ENCODE peak calls at places on chromosomes 11 and 22, in seven cellular contexts. Y is IMR-90, V is H54, H is right lobe of liver, U is Peyer's patch, I is GM12891, K is ovary. O is an unnamed sample.

GRCh38 chr11:93189462-93189861 is 8.3 kb downstream of the SLC36A4 start:
- DNase-seq in Y (no peak), V (no peak), H (no peak), U (no peak), I (no peak), K (no peak), O (no peak)

GRCh38 chr11:83033367-83033766 is 38.3 kb downstream of the RAB30 start:
- DNase-seq in Y (no peak), V (no peak), H (no peak), U (no peak), I (no peak), K (no peak), O (no peak)

GRCh38 chr22:34278121-34278520 is 357.8 kb upstream of the LARGE1 start:
- DNase-seq in Y (no peak), V (no peak), H (no peak), U (no peak), I (no peak), K (no peak), O (no peak)

GRCh38 chr11:94938399-94939055 is 34.8 kb downstream of the CWC15 start:
- DNase-seq in Y (peak; percentile 92), V (no peak), H (no peak), U (peak; percentile 54), I (no peak), K (no peak), O (no peak)

GRCh38 chr22:31075961-31076360 is 5.2 kb upstream of the SMTN start:
- DNase-seq in Y (peak; percentile 41), V (no peak), H (no peak), U (peak; percentile 74), I (no peak), K (peak; percentile 87), O (peak; percentile 70)

GRCh38 chr11:123580557-123581275 is 73.7 kb downstream of the SCN3B start:
- DNase-seq in Y (peak; percentile 19), V (peak; percentile 45), H (peak; percentile 81), U (peak; percentile 82), I (peak; percentile 91), K (peak; percentile 46), O (peak; percentile 73)

GRCh38 chr11:48013269-48013901 is 33.0 kb downstream of the PTPRJ start:
- DNase-seq in Y (peak; percentile 65), V (peak; percentile 75), H (peak; percentile 88), U (peak; percentile 86), I (no peak), K (no peak), O (peak; percentile 50)

GRCh38 chr22:47633111-47633510 is 870.7 kb downstream of the TBC1D22A start:
- DNase-seq in Y (no peak), V (no peak), H (no peak), U (no peak), I (no peak), K (no peak), O (no peak)

GRCh38 chr11:123740787-123741158 is 687 bp downstream of the ZNF202 start:
- DNase-seq in Y (no peak), V (no peak), H (no peak), U (no peak), I (no peak), K (no peak), O (peak; percentile 9)

GRCh38 chr11:75475767-75476650 is 43.0 kb upstream of the KLHL35 start:
- DNase-seq in Y (peak; percentile 60), V (no peak), H (no peak), U (peak; percentile 73), I (peak; percentile 40), K (no peak), O (peak; percentile 33)

GRCh38 chr22:19473578-19473977 is 5.4 kb downstream of the UFD1 start:
- DNase-seq in Y (no peak), V (no peak), H (no peak), U (no peak), I (no peak), K (no peak), O (no peak)

GRCh38 chr11:32259641-32260081 is 168.8 kb downstream of the RCN1 start:
- DNase-seq in Y (peak; percentile 87), V (no peak), H (no peak), U (no peak), I (peak; percentile 29), K (peak; percentile 13), O (peak; percentile 31)

GRCh38 chr11:99505319-99505718 is 484.6 kb downstream of the CNTN5 start:
- DNase-seq in Y (peak; percentile 86), V (no peak), H (no peak), U (no peak), I (no peak), K (no peak), O (no peak)

GRCh38 chr11:45347343-45347742 is 61.2 kb upstream of the SYT13 start:
- DNase-seq in Y (no peak), V (no peak), H (no peak), U (no peak), I (no peak), K (no peak), O (no peak)

GRCh38 chr22:50585238-50585637 is 2.6 kb upstream of the CHKB start:
- DNase-seq in Y (no peak), V (no peak), H (no peak), U (no peak), I (no peak), K (no peak), O (no peak)

GRCh38 chr11:119752324-119752723 is 23.3 kb upstream of the NECTIN1 start:
- DNase-seq in Y (no peak), V (no peak), H (no peak), U (no peak), I (no peak), K (no peak), O (no peak)

GRCh38 chr11:124086447-124086846 is 28.8 kb upstream of the VWA5A start:
- DNase-seq in Y (no peak), V (no peak), H (no peak), U (no peak), I (no peak), K (no peak), O (no peak)

GRCh38 chr22:21450320-21450831 is 16.8 kb upstream of the TMEM191C start:
- DNase-seq in Y (no peak), V (no peak), H (no peak), U (peak; percentile 29), I (no peak), K (peak; percentile 5), O (no peak)

GRCh38 chr22:19970479-19971275 is 29.1 kb upstream of the TXNRD2 start:
- DNase-seq in Y (peak; percentile 51), V (peak; percentile 65), H (peak; percentile 91), U (peak; percentile 83), I (peak; percentile 94), K (peak; percentile 49), O (peak; percentile 73)

GRCh38 chr11:69587454-69588081 is 53.4 kb upstream of the CCND1 start:
- DNase-seq in Y (peak; percentile 81), V (peak; percentile 74), H (peak; percentile 4), U (no peak), I (no peak), K (no peak), O (no peak)

GRCh38 chr11:131998020-131998419 is 627.6 kb downstream of the NTM start:
- DNase-seq in Y (no peak), V (no peak), H (no peak), U (no peak), I (no peak), K (no peak), O (peak; percentile 20)

GRCh38 chr11:114915871-114916270 is 237.5 kb downstream of the NXPE2 start:
- DNase-seq in Y (no peak), V (no peak), H (no peak), U (no peak), I (no peak), K (no peak), O (no peak)

GRCh38 chr11:130839950-130840666 is 76.2 kb downstream of the SNX19 start:
- DNase-seq in Y (peak; percentile 56), V (no peak), H (no peak), U (no peak), I (no peak), K (no peak), O (no peak)

GRCh38 chr11:72680624-72681158 is 6.5 kb upstream of the PDE2A start:
- DNase-seq in Y (no peak), V (no peak), H (no peak), U (no peak), I (no peak), K (no peak), O (no peak)
- TF ChIP-seq POLR2A in Y (no peak), V (no peak), H (no peak), U (no peak), I (no peak), K (no peak), O (no peak)

GRCh38 chr22:44646141-44646540 is 55.9 kb upstream of the PRR5 start:
- DNase-seq in Y (no peak), V (no peak), H (peak; percentile 11), U (no peak), I (no peak), K (no peak), O (no peak)
- TF ChIP-seq POLR2A in Y (no peak), V (no peak), H (no peak), U (no peak), I (no peak), K (no peak), O (no peak)

GRCh38 chr22:38872172-38872830 is at the start of gene CBX6:
- DNase-seq in Y (peak; percentile 90), V (peak; percentile 93), H (peak; percentile 96), U (peak; percentile 96), I (peak; percentile 94), K (peak; percentile 96), O (peak; percentile 93)
- TF ChIP-seq POLR2A in Y (no peak), V (peak; percentile 55), H (peak; percentile 49), U (peak; percentile 21), I (peak; percentile 73), K (peak; percentile 43), O (no peak)

GRCh38 chr22:29267462-29267857 is 321 bp downstream of the RHBDD3 start:
- DNase-seq in Y (no peak), V (no peak), H (no peak), U (no peak), I (no peak), K (no peak), O (no peak)

GRCh38 chr22:29269731-29270474 is 1.8 kb downstream of the EWSR1 start:
- DNase-seq in Y (peak; percentile 12), V (no peak), H (no peak), U (no peak), I (no peak), K (no peak), O (no peak)

GRCh38 chr22:29267858-29268510 is at the start of the genes EWSR1 and RHBDD3:
- DNase-seq in Y (peak; percentile 97), V (peak; percentile 71), H (peak; percentile 97), U (peak; percentile 97), I (peak; percentile 91), K (peak; percentile 96), O (peak; percentile 96)

GRCh38 chr22:29269230-29269604 is 1.1 kb downstream of the EWSR1 start:
- DNase-seq in Y (no peak), V (no peak), H (no peak), U (no peak), I (no peak), K (no peak), O (no peak)

DNA sequence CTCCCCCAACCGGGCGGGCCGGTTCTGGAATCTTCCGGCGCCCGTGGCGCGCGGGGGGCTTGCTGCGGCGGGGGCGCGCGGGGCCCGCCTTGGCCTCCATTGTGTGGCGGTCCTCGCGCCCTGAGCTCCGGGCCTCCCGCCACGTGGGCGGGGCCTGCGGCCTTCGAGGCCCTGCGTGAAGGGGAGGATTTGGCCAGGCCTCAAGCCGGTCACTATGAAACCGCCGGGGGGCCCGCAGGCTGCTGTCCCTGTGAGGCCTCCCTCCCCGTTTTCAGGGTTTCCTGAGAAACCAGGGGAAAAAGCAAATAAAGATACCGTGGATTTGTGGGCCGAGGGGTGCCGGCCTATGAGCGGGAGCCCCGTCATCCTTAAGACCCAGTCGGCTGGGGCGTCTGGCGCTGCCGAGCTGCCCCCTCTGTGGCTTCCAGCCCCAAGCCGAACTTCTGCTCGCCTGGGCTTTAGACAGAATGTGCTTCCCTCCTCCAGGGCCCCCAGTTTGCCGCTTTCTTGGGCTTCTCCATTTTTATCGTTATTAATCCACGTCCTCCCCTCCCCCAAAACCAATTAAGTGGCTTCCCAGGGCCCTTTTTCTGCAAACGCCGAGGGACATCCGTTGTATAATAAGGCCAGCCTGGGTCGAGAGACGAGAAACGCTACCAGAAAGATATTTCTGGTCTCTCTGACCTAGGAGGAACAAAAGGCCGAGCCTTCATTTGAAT is 602 bp downstream of the EWSR1 start:
- DNase-seq in Y (peak; percentile 67), V (no peak), H (peak; percentile 79), U (peak; percentile 62), I (no peak), K (peak; percentile 73), O (peak; percentile 60)
- TF ChIP-seq POLR2A in Y (no peak), V (no peak), H (peak; percentile 5), U (no peak), I (no peak), K (no peak), O (no peak)